ENCODE peak calls at places on chromosomes 2 and 18, in seven cellular contexts. N, K, I, H, Y, F and L are unnamed samples.

GRCh38 chr2:43280994-43281393 is 54.6 kb upstream of the ZFP36L2 start:
- DNase-seq in K (no peak), H (no peak), I (no peak), Y (no peak), N (no peak), F (no peak), L (no peak)

GRCh38 chr2:179646173-179646762 is 215.1 kb downstream of the ZNF385B start:
- DNase-seq in N (no peak), H (no peak), I (no peak), K (no peak), Y (no peak), F (no peak), L (no peak)

GRCh38 chr2:226652388-226652787 is 147.2 kb downstream of the IRS1 start:
- DNase-seq in Y (peak), I (no peak), H (no peak), F (no peak), N (no peak), K (no peak), L (no peak)

GRCh38 chr2:70981866-70982810 is 3.7 kb downstream of the ANKRD53 start:
- DNase-seq in K (no peak), I (no peak), Y (no peak), N (no peak), H (no peak), F (no peak), L (no peak)

GRCh38 chr2:78506301-78506700 is 519.2 kb upstream of the REG3G start:
- DNase-seq in I (no peak), Y (no peak), H (no peak), K (no peak), N (no peak), F (no peak), L (no peak)

GRCh38 chr18:48735070-48735676 is 196.3 kb downstream of the CTIF start:
- DNase-seq in Y (peak), F (no peak), K (no peak), H (no peak), N (no peak), I (no peak), L (no peak)

GRCh38 chr2:104434363-104434792 is 419.5 kb upstream of the POU3F3 start:
- DNase-seq in N (no peak), F (no peak), Y (peak), H (no peak), I (peak), K (no peak), L (no peak)

GRCh38 chr2:235143789-235144188 is 192.0 kb downstream of the SH3BP4 start:
- DNase-seq in I (no peak), H (no peak), K (no peak), F (no peak), Y (no peak), N (no peak), L (no peak)

GRCh38 chr2:145460151-145460550 is 940.2 kb upstream of the ZEB2 start:
- DNase-seq in K (no peak), H (no peak), I (no peak), F (no peak), Y (no peak), N (no peak), L (no peak)

GRCh38 chr2:43270930-43271615 is 44.7 kb upstream of the ZFP36L2 start:
- DNase-seq in H (no peak), F (no peak), Y (no peak), K (no peak), N (no peak), I (no peak), L (no peak)

GRCh38 chr2:187640926-187641510 is 86.8 kb upstream of the TFPI start:
- DNase-seq in F (no peak), K (no peak), Y (no peak), H (no peak), N (no peak), I (no peak), L (no peak)

GRCh38 chr18:78999939-79000338 is 20.3 kb downstream of the SALL3 start:
- DNase-seq in F (no peak), Y (peak), N (no peak), H (no peak), K (no peak), I (peak), L (no peak)

GRCh38 chr2:31384771-31385276 is 29.7 kb downstream of the XDH start:
- DNase-seq in N (no peak), K (no peak), Y (peak), I (no peak), H (no peak), F (no peak), L (no peak)

GRCh38 chr2:72138011-72138881 is 9.4 kb downstream of the CYP26B1 start:
- DNase-seq in F (no peak), Y (peak), I (no peak), H (no peak), K (no peak), N (no peak), L (no peak)

GRCh38 chr2:61117534-61117933 is 44.5 kb upstream of the C2orf74 start:
- DNase-seq in N (no peak), F (no peak), H (no peak), I (peak), Y (no peak), K (no peak), L (no peak)

GRCh38 chr2:173880561-173880960 is 84.6 kb downstream of the SP3 start:
- DNase-seq in K (no peak), H (no peak), F (no peak), N (no peak), Y (no peak), I (no peak), L (no peak)

GRCh38 chr2:203756161-203756560 is 49.7 kb downstream of the CD28 start:
- DNase-seq in K (no peak), Y (no peak), H (no peak), I (no peak), F (no peak), N (no peak), L (no peak)

GRCh38 chr2:175282300-175282699 is 100.8 kb upstream of the ATP5MC3 start:
- DNase-seq in H (no peak), F (peak), K (peak), I (peak), N (no peak), Y (peak), L (no peak)

GRCh38 chr2:28437142-28437835 is 44.6 kb downstream of the FOSL2 start:
- DNase-seq in F (no peak), N (no peak), K (no peak), H (no peak), Y (peak), I (no peak), L (no peak)

GRCh38 chr18:21167641-21168372 is 56.2 kb upstream of the ROCK1 start:
- DNase-seq in K (peak), F (no peak), H (no peak), N (no peak), Y (peak), I (peak), L (no peak)

GRCh38 chr2:10285578-10286198 is 17.0 kb upstream of the HPCAL1 start:
- DNase-seq in Y (peak), N (no peak), F (peak), H (no peak), K (peak), I (peak), L (peak)

GRCh38 chr2:39252888-39253518 is 9.2 kb upstream of the CDKL4 start:
- DNase-seq in N (no peak), I (no peak), H (no peak), Y (no peak), F (no peak), K (no peak), L (no peak)

GRCh38 chr2:197273485-197273884 is 37.1 kb downstream of the ANKRD44 start:
- DNase-seq in I (peak), Y (no peak), H (no peak), N (no peak), F (no peak), K (peak), L (no peak)

GRCh38 chr2:26635401-26635800 is 5.8 kb downstream of the CIB4 start:
- DNase-seq in N (no peak), Y (no peak), I (no peak), F (no peak), H (no peak), K (no peak), L (no peak)

GRCh38 chr2:140994856-140995255 is 1136.0 kb downstream of the LRP1B start:
- DNase-seq in Y (no peak), N (no peak), I (no peak), K (no peak), F (no peak), H (no peak), L (no peak)

GRCh38 chr2:5937865-5938565 is 245.8 kb downstream of the SOX11 start:
- DNase-seq in I (no peak), H (no peak), Y (no peak), K (peak), N (no peak), F (no peak), L (no peak)

GRCh38 chr18:24118750-24119577 is 19.9 kb upstream of the CABYR start:
- DNase-seq in I (peak), K (peak), F (peak), Y (peak), N (peak), H (peak), L (peak)

GRCh38 chr18:28189400-28190239 is 12.7 kb upstream of the CDH2 start:
- DNase-seq in I (peak), Y (peak), K (peak), F (peak), H (no peak), N (no peak), L (no peak)

GRCh38 chr2:120344991-120345975 is 653 bp upstream of the INHBB start:
- DNase-seq in F (peak), H (no peak), N (no peak), I (peak), Y (peak), K (no peak), L (no peak)